ENCODE peak calls at places on chromosomes 13 and 19, in six cellular contexts. H, R, T, L, I and O are unnamed samples.

GRCh38 chr13:31121327-31122140 is 40.2 kb downstream of the HSPH1 start:
- DNase-seq in H (no peak), R (no peak), T (no peak), L (no peak), I (no peak), O (no peak)

GRCh38 chr13:26007261-26007765 is 44.5 kb downstream of the SHISA2 start:
- DNase-seq in H (no peak), R (no peak), T (no peak), L (no peak), I (no peak), O (no peak)

GRCh38 chr19:14786421-14786851 is 8.1 kb upstream of the ADGRE2 start:
- DNase-seq in H (no peak), R (no peak), T (no peak), L (no peak), I (peak; percentile 44), O (peak; percentile 20)

GRCh38 chr13:29746167-29746677 is 104.2 kb downstream of the UBL3 start:
- DNase-seq in H (no peak), R (peak; percentile 10), T (no peak), L (no peak), I (no peak), O (no peak)

GRCh38 chr19:5697890-5698634 is 8.0 kb downstream of the RPL36 start:
- DNase-seq in H (no peak), R (no peak), T (no peak), L (no peak), I (no peak), O (no peak)

GRCh38 chr13:51783432-51784094 is 20.4 kb downstream of the DHRS12 start:
- DNase-seq in H (no peak), R (no peak), T (no peak), L (no peak), I (no peak), O (no peak)

GRCh38 chr19:49157445-49158224 is at the start of gene TRPM4:
- DNase-seq in H (peak; percentile 74), R (peak; percentile 95), T (peak; percentile 96), L (no peak), I (peak; percentile 93), O (peak; percentile 88)

GRCh38 chr19:38912600-38913514 is 871 bp upstream of the CCER2 start:
- DNase-seq in H (no peak), R (no peak), T (no peak), L (no peak), I (no peak), O (peak; percentile 40)

GRCh38 chr19:367963-368623 is 23.5 kb upstream of the MIER2 start:
- DNase-seq in H (no peak), R (no peak), T (no peak), L (no peak), I (peak; percentile 28), O (no peak)

GRCh38 chr13:27643334-27644158 is 21.9 kb downstream of the POLR1D start:
- DNase-seq in H (no peak), R (no peak), T (no peak), L (no peak), I (no peak), O (no peak)

GRCh38 chr19:15893498-15893897 is 4.4 kb downstream of the CYP4F2 start:
- DNase-seq in H (no peak), R (no peak), T (no peak), L (no peak), I (peak; percentile 90), O (no peak)

GRCh38 chr13:109836629-109837607 is 50.5 kb upstream of the IRS2 start:
- DNase-seq in H (no peak), R (no peak), T (no peak), L (no peak), I (peak; percentile 79), O (no peak)

GRCh38 chr19:17242431-17243208 is 3.1 kb downstream of the NR2F6 start:
- DNase-seq in H (no peak), R (no peak), T (no peak), L (no peak), I (no peak), O (no peak)

GRCh38 chr13:24074687-24075086 is 85.8 kb upstream of the SPATA13 start:
- DNase-seq in H (no peak), R (no peak), T (no peak), L (no peak), I (no peak), O (peak; percentile 19)

GRCh38 chr13:42867232-42867631 is 85.8 kb downstream of the FAM216B start:
- DNase-seq in H (no peak), R (no peak), T (no peak), L (no peak), I (no peak), O (no peak)

GRCh38 chr19:34974631-34975030 is 10.6 kb upstream of the ZNF792 start:
- DNase-seq in H (no peak), R (no peak), T (no peak), L (no peak), I (no peak), O (no peak)

GRCh38 chr13:38979891-38980627 is 10.6 kb downstream of the STOML3 start:
- DNase-seq in H (no peak), R (peak; percentile 37), T (peak; percentile 62), L (no peak), I (no peak), O (no peak)

GRCh38 chr19:53195265-53195879 is 2.2 kb upstream of the ZNF665 start:
- DNase-seq in H (peak; percentile 82), R (peak; percentile 87), T (peak; percentile 75), L (peak; percentile 48), I (peak; percentile 93), O (peak; percentile 28)

GRCh38 chr19:36963262-36963661 is 47.1 kb downstream of the ZNF568 start:
- DNase-seq in H (no peak), R (no peak), T (no peak), L (no peak), I (no peak), O (no peak)

GRCh38 chr19:17244618-17245534 is 843 bp downstream of the NR2F6 start:
- DNase-seq in H (no peak), R (peak; percentile 36), T (peak; percentile 47), L (no peak), I (peak; percentile 64), O (no peak)

GRCh38 chr13:94601446-94602431 is at the start of gene GPR180:
- DNase-seq in H (peak; percentile 100), R (peak; percentile 100), T (peak; percentile 95), L (peak; percentile 66), I (peak; percentile 98), O (peak; percentile 98)

GRCh38 chr13:63737418-63737817 is 2321.8 kb upstream of the PCDH20 start:
- DNase-seq in H (no peak), R (no peak), T (no peak), L (no peak), I (no peak), O (no peak)

GRCh38 chr19:9871626-9872338 is 36.7 kb downstream of the PIN1 start:
- DNase-seq in H (no peak), R (no peak), T (no peak), L (no peak), I (no peak), O (no peak)

GRCh38 chr19:54179921-54180452 is 7.0 kb upstream of the TMC4 start:
- DNase-seq in H (peak; percentile 80), R (peak; percentile 51), T (no peak), L (no peak), I (peak; percentile 70), O (no peak)

GRCh38 chr13:22214184-22214583 is 543.3 kb downstream of the FGF9 start:
- DNase-seq in H (no peak), R (no peak), T (no peak), L (no peak), I (no peak), O (no peak)

GRCh38 chr19:35220315-35220921 is 8.1 kb downstream of the FAM187B start:
- DNase-seq in H (no peak), R (no peak), T (no peak), L (no peak), I (peak; percentile 17), O (no peak)

GRCh38 chr19:55362990-55363716 is at the start of gene GARIN5B:
- DNase-seq in H (no peak), R (no peak), T (no peak), L (no peak), I (no peak), O (no peak)

GRCh38 chr19:31351212-31352193 is 2.3 kb upstream of the TSHZ3 start:
- DNase-seq in H (peak; percentile 51), R (peak; percentile 77), T (peak; percentile 36), L (no peak), I (no peak), O (peak; percentile 64)

DNA sequence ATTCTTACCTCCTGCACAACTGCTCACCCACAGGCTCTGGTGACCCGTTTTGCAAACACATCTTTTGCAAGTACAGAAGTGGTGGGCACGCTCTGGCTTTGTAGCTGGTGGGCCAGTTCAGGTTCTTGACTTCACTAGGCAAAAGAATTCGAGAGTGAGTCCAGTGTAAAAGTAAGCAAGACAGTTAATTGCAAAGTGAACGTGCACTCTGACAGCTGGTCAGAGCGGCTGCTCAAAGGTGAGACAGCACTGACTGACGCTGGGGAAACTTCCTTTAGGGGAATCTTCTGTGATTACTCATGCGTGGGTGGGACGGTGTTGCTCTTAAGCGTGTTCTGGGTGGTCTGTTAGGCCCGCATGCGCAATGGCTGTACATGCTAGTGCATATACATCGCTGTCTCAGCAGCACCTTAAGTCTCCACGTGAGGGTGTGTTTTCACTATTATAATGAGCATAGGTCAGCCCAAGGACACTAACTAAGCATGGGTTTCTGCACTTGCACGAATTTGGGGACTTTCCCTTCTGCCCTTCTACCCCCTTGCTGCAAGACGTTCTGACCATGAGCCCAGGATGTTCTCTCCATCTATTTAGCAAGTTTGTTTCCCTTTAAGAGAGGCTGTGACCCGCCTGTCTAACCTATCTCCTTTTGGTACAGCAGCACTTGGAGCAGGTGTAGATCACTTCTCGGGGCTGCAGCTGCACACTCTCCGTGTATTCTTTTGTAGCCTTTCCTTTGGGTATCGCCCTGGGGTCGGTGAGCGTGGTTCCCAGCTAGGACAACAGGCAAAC is 30.2 kb upstream of the CD33 start:
- DNase-seq in H (no peak), R (no peak), T (no peak), L (no peak), I (no peak), O (no peak)
- H3K27me3 ChIP-seq in H (no peaks in the 10 kb centered on the region), R (peaks cover 9% of the 10 kb centered on the region), T (peaks cover 3% of the 10 kb centered on the region), L (no peaks in the 10 kb centered on the region), I (no peaks in the 10 kb centered on the region), O (peaks cover 10% of the 10 kb centered on the region)

GRCh38 chr13:99985243-99985874 is 3.8 kb downstream of the ZIC2 start:
- DNase-seq in H (no peak), R (no peak), T (no peak), L (no peak), I (no peak), O (no peak)
- H3K27me3 ChIP-seq in H (no peaks in the 10 kb centered on the region), R (peaks cover 71% of the 10 kb centered on the region), T (peaks cover 88% of the 10 kb centered on the region), L (peaks cover 72% of the 10 kb centered on the region), I (peaks cover 98% of the 10 kb centered on the region), O (no peaks in the 10 kb centered on the region)

GRCh38 chr13:57633141-57633949 is 1.8 kb downstream of the PCDH17 start:
- DNase-seq in H (no peak), R (no peak), T (peak; percentile 81), L (no peak), I (peak; percentile 47), O (no peak)
- H3K27me3 ChIP-seq in H (peaks cover 35% of the 10 kb centered on the region), R (peaks cover 65% of the 10 kb centered on the region), T (peaks cover 15% of the 10 kb centered on the region), L (peaks cover 10% of the 10 kb centered on the region), I (peaks cover 17% of the 10 kb centered on the region), O (peaks cover 34% of the 10 kb centered on the region)

GRCh38 chr13:77466757-77467156 is 68.7 kb upstream of the SCEL start:
- DNase-seq in H (no peak), R (no peak), T (no peak), L (no peak), I (no peak), O (no peak)
- H3K27me3 ChIP-seq in H (no peaks in the 10 kb centered on the region), R (no peaks in the 10 kb centered on the region), T (no peaks in the 10 kb centered on the region), L (no peaks in the 10 kb centered on the region), I (no peaks in the 10 kb centered on the region), O (no peaks in the 10 kb centered on the region)

GRCh38 chr19:4539697-4540581 is at the start of gene LRG1:
- DNase-seq in H (no peak), R (no peak), T (no peak), L (no peak), I (peak; percentile 73), O (no peak)
- H3K27me3 ChIP-seq in H (peaks cover 4% of the 10 kb centered on the region), R (peaks cover 36% of the 10 kb centered on the region), T (no peaks in the 10 kb centered on the region), L (no peaks in the 10 kb centered on the region), I (peaks cover 7% of the 10 kb centered on the region), O (no peaks in the 10 kb centered on the region)